ENCODE peak calls at places on chromosomes 16 and 17, in six cellular contexts. O is right lobe of liver, I is aorta, A is GM23248, L is fibroblast of lung, B is PC-9. H is an unnamed sample.

GRCh38 chr17:2705263-2705662 is 6.3 kb downstream of the CLUH start:
- DNase-seq in L (peak; percentile 70), O (no peak), I (peak; percentile 18), B (peak; percentile 18), A (peak; percentile 32), H (peak; percentile 70)

GRCh38 chr17:77214743-77215142 is 74.0 kb downstream of the SEC14L1 start:
- DNase-seq in I (no peak), A (peak; percentile 54), B (no peak), O (no peak), L (peak; percentile 54), H (peak; percentile 74)

GRCh38 chr17:48043171-48043570 is 5.0 kb upstream of the NFE2L1 start:
- DNase-seq in O (no peak), I (no peak), L (no peak), B (no peak), A (peak; percentile 50), H (no peak)

GRCh38 chr16:57152096-57153093 is 33.4 kb downstream of the PSME3IP1 start:
- DNase-seq in O (no peak), A (no peak), B (no peak), L (no peak), I (no peak), H (no peak)

GRCh38 chr16:47667956-47668355 is 206.8 kb downstream of the PHKB start:
- DNase-seq in I (no peak), L (no peak), B (no peak), A (no peak), O (no peak), H (no peak)

GRCh38 chr17:34382586-34383224 is 19.7 kb upstream of the CCL1 start:
- DNase-seq in O (no peak), I (no peak), A (no peak), L (no peak), B (no peak), H (peak; percentile 46)

GRCh38 chr17:60369727-60370126 is 22.2 kb downstream of the USP32 start:
- DNase-seq in B (no peak), I (no peak), L (no peak), A (no peak), O (no peak), H (no peak)

GRCh38 chr17:47676510-47676909 is 17.5 kb upstream of the TBKBP1 start:
- DNase-seq in I (no peak), B (no peak), L (no peak), A (no peak), O (no peak), H (no peak)

GRCh38 chr16:35744716-35745115 is 2285.3 kb downstream of the TP53TG3F start:
- DNase-seq in O (no peak), A (no peak), B (no peak), L (no peak), I (no peak), H (peak; percentile 54)

GRCh38 chr16:3029499-3030127 is 5.8 kb downstream of the THOC6 start:
- DNase-seq in A (peak; percentile 84), B (no peak), I (peak; percentile 71), O (no peak), L (no peak), H (no peak)

GRCh38 chr17:71934520-71934919 is 186.3 kb upstream of the SOX9 start:
- DNase-seq in O (no peak), I (no peak), B (no peak), A (no peak), L (no peak), H (no peak)

GRCh38 chr16:10729649-10730048 is 14.0 kb upstream of the NUBP1 start:
- DNase-seq in L (peak; percentile 31), O (no peak), I (no peak), B (peak; percentile 87), A (peak; percentile 67), H (peak; percentile 19)

GRCh38 chr16:89602273-89602951 is 11.0 kb upstream of the DPEP1 start:
- DNase-seq in L (peak; percentile 80), A (peak; percentile 96), B (peak; percentile 44), O (no peak), I (peak; percentile 63), H (peak; percentile 84)

GRCh38 chr17:41394254-41395016 is 3.0 kb downstream of the KRT31 start:
- DNase-seq in A (no peak), I (no peak), B (peak; percentile 46), O (no peak), L (no peak), H (no peak)

GRCh38 chr17:57466042-57466471 is 209.7 kb downstream of the MSI2 start:
- DNase-seq in I (no peak), B (no peak), L (no peak), A (no peak), O (peak; percentile 4), H (no peak)

GRCh38 chr16:75789237-75789636 is 62.9 kb upstream of the CPHXL start:
- DNase-seq in B (peak; percentile 42), I (no peak), O (no peak), A (peak; percentile 66), L (peak; percentile 64), H (peak; percentile 29)

GRCh38 chr16:66272461-66272860 is 94.0 kb upstream of the CDH5 start:
- DNase-seq in A (no peak), O (no peak), B (no peak), L (no peak), I (no peak), H (no peak)

GRCh38 chr16:50268352-50268751 is 2.0 kb downstream of the ADCY7 start:
- DNase-seq in I (peak; percentile 23), L (no peak), B (no peak), O (no peak), A (no peak), H (no peak)

GRCh38 chr16:6111390-6111789 is 1013.8 kb upstream of the EEF2KMT start:
- DNase-seq in A (no peak), B (no peak), L (no peak), O (no peak), I (no peak), H (no peak)

DNA sequence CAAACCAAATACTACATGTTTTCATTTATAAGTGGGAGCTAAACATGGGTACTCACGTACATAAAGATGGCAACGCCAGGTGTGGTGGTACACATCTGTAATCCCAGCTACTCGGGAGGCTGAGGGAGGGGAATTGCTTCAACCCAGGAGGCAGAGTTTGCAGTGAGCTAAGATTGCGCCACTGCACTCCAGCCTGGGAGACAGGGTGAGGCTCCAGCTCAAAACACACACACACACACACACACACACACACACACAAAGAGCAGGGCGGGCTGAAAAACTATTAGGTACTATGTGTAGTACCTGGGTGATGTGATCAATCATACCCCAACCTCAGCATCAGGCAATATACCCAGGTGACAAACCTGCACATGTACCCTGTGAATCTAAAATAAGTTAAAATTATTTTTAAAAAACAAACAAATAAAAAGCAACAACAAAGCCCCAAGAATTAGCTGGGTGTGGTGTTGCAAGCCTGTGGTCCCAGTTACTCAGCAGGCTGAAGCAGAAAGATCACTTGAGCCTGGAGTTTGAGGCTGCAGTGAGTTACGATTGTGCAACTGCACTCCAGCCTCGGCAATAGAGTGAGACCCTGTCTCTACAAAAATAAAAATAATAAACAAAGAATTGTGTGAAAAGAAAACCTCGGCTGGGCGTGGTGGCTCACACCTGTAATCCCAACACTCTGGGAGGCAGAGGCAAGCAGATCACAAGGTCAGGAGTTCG is 11.9 kb upstream of the FAAP100 start:
- DNase-seq in I (no peak), L (peak; percentile 87), A (peak; percentile 88), O (no peak), B (peak; percentile 43), H (no peak)
- H3K27ac ChIP-seq in I (no peak overlapping the region), L (peak overlapping the region; percentile 4), A (peak overlapping the region; percentile 79), O (no peak overlapping the region), B (no peak overlapping the region), H (no peak overlapping the region)

GRCh38 chr17:27598337-27599050 is 32.5 kb upstream of the LGALS9 start:
- DNase-seq in A (no peak), B (no peak), O (peak; percentile 35), I (peak; percentile 29), L (no peak), H (no peak)
- H3K27ac ChIP-seq in A (no peak overlapping the region), B (no peak overlapping the region), O (no peak overlapping the region), I (no peak overlapping the region), L (no peak overlapping the region), H (no peak overlapping the region)

GRCh38 chr16:81073560-81074330 is 3.3 kb downstream of the C16orf46 start:
- DNase-seq in A (no peak), O (no peak), B (no peak), I (no peak), L (no peak), H (no peak)
- H3K27ac ChIP-seq in A (no peak overlapping the region), O (no peak overlapping the region), B (no peak overlapping the region), I (no peak overlapping the region), L (no peak overlapping the region), H (no peak overlapping the region)

GRCh38 chr17:11797803-11798202 is 199.5 kb downstream of the ZNF18 start:
- DNase-seq in O (no peak), I (no peak), A (no peak), L (no peak), B (no peak), H (no peak)
- H3K27ac ChIP-seq in O (no peak overlapping the region), I (no peak overlapping the region), A (no peak overlapping the region), L (no peak overlapping the region), B (no peak overlapping the region), H (no peak overlapping the region)

DNA sequence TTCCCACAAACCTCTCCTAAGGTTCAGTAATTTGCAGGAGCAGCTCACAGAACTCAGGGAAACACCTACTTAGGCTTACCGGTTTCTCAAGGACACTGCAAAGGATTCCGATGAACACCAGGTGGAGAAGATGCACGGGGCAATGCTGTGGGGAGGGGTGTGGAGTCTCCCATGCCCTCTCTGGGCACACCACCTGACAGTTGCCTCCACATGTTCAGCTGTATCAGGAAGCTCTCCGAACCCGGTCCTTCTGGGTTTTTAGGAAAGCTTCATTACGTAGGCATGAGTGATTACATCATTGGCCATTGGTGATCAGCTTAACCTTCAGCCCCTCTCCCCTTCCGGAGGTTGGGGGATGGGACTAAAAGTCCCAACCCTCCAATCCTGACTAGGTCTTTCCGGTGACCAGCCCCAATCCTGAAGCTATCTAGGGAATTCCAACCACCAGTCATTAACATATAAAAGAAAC is 21.6 kb downstream of the C17orf58 start:
- DNase-seq in I (no peak), O (no peak), L (no peak), B (no peak), A (no peak), H (no peak)
- H3K27ac ChIP-seq in I (no peak overlapping the region), O (no peak overlapping the region), L (no peak overlapping the region), B (no peak overlapping the region), A (no peak overlapping the region), H (no peak overlapping the region)